ENCODE peak calls at places on chromosomes 11 and 22, in six cellular contexts. M is fibroblast of lung; N is CD4-positive, alpha-beta T cell; F is A549; X is tibial nerve; C is GM06990. R is an unnamed sample.

GRCh38 chr22:32803020-32803758 is 1.7 kb downstream of the TIMP3 start:
- DNase-seq in M (peak; percentile 33), N (no peak), F (no peak), X (no peak), C (no peak), R (no peak)

GRCh38 chr11:27201454-27202302 is 161.1 kb downstream of the BBOX1 start:
- DNase-seq in M (peak; percentile 79), N (no peak), F (peak; percentile 76), X (peak; percentile 77), C (no peak), R (no peak)

GRCh38 chr11:99098751-99099150 is 78.0 kb downstream of the CNTN5 start:
- DNase-seq in M (no peak), N (no peak), F (no peak), X (no peak), C (peak; percentile 12), R (peak; percentile 4)

GRCh38 chr11:120985718-120986569 is 38.0 kb upstream of the TBCEL start:
- DNase-seq in M (peak; percentile 54), N (peak; percentile 4), F (peak; percentile 21), X (no peak), C (peak; percentile 32), R (peak; percentile 63)

GRCh38 chr11:113876074-113876797 is 864 bp upstream of the USP28 start:
- DNase-seq in M (no peak), N (no peak), F (no peak), X (no peak), C (no peak), R (no peak)

GRCh38 chr11:123246749-123247497 is 51.9 kb upstream of the CLMP start:
- DNase-seq in M (peak; percentile 85), N (peak; percentile 72), F (peak; percentile 60), X (peak; percentile 82), C (peak; percentile 68), R (peak; percentile 81)

GRCh38 chr11:126186708-126187481 is 24.6 kb downstream of the RPUSD4 start:
- DNase-seq in M (no peak), N (no peak), F (no peak), X (no peak), C (no peak), R (no peak)

GRCh38 chr22:44661659-44662569 is 40.1 kb upstream of the PRR5 start:
- DNase-seq in M (no peak), N (no peak), F (no peak), X (no peak), C (no peak), R (no peak)

GRCh38 chr11:60852060-60852638 is 3.6 kb downstream of the PTGDR2 start:
- DNase-seq in M (no peak), N (no peak), F (no peak), X (no peak), C (no peak), R (no peak)

GRCh38 chr11:69205125-69205928 is 49.6 kb downstream of the SMIM38 start:
- DNase-seq in M (no peak), N (no peak), F (no peak), X (no peak), C (no peak), R (no peak)

GRCh38 chr11:76574879-76575278 is 95.7 kb downstream of the LRRC32 start:
- DNase-seq in M (no peak), N (no peak), F (no peak), X (no peak), C (no peak), R (no peak)

GRCh38 chr11:73859671-73860070 is 17.0 kb downstream of the COA4 start:
- DNase-seq in M (no peak), N (no peak), F (no peak), X (no peak), C (no peak), R (no peak)

GRCh38 chr11:67307545-67308001 is 4.2 kb downstream of the SSH3 start:
- DNase-seq in M (no peak), N (no peak), F (no peak), X (no peak), C (no peak), R (peak; percentile 13)

GRCh38 chr11:68935066-68935465 is 31.4 kb downstream of the IGHMBP2 start:
- DNase-seq in M (no peak), N (no peak), F (no peak), X (no peak), C (no peak), R (peak; percentile 25)

GRCh38 chr11:122253541-122254317 is 137.7 kb upstream of the BLID start:
- DNase-seq in M (peak; percentile 57), N (no peak), F (no peak), X (no peak), C (no peak), R (no peak)

GRCh38 chr11:90134420-90135003 is at the start of gene NAALAD2:
- DNase-seq in M (peak; percentile 67), N (no peak), F (peak; percentile 2), X (peak; percentile 28), C (peak; percentile 21), R (peak; percentile 6)

GRCh38 chr22:44211946-44212930 is 31.5 kb downstream of the PARVG start:
- DNase-seq in M (peak; percentile 33), N (no peak), F (no peak), X (no peak), C (no peak), R (peak; percentile 10)

GRCh38 chr11:130096823-130097222 is 27.1 kb downstream of the APLP2 start:
- DNase-seq in M (no peak), N (no peak), F (no peak), X (no peak), C (no peak), R (no peak)

GRCh38 chr22:21714784-21715183 is 20.8 kb downstream of the YPEL1 start:
- DNase-seq in M (no peak), N (no peak), F (no peak), X (no peak), C (no peak), R (no peak)

GRCh38 chr11:123431619-123432018 is 1.6 kb downstream of the GRAMD1B start:
- DNase-seq in M (no peak), N (no peak), F (peak; percentile 8), X (no peak), C (no peak), R (no peak)

DNA sequence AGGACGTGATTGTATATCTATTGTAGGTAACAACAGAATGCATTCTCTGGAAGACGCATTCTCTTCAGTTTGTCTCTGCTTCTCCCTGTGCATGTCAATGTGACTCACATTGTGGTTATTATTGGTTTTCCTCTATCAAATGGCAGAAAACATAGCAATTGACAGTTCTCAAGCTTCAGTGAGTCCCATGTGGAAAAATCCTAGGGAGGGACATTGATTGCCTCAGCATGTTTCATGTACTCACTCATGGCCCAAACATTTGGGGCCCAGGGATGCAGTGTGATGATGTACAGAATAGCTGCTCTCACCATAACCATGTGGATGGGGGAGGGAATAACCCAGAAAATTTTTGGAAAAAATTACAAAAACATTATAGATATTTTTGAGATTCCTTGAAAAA is 9.3 kb upstream of the ARL14EP start:
- DNase-seq in M (no peak), N (no peak), F (no peak), X (no peak), C (no peak), R (no peak)
- TF ChIP-seq CTCF in M (no peak), N (no peak), F (no peak), X (no peak), C (no peak), R (no peak)

DNA sequence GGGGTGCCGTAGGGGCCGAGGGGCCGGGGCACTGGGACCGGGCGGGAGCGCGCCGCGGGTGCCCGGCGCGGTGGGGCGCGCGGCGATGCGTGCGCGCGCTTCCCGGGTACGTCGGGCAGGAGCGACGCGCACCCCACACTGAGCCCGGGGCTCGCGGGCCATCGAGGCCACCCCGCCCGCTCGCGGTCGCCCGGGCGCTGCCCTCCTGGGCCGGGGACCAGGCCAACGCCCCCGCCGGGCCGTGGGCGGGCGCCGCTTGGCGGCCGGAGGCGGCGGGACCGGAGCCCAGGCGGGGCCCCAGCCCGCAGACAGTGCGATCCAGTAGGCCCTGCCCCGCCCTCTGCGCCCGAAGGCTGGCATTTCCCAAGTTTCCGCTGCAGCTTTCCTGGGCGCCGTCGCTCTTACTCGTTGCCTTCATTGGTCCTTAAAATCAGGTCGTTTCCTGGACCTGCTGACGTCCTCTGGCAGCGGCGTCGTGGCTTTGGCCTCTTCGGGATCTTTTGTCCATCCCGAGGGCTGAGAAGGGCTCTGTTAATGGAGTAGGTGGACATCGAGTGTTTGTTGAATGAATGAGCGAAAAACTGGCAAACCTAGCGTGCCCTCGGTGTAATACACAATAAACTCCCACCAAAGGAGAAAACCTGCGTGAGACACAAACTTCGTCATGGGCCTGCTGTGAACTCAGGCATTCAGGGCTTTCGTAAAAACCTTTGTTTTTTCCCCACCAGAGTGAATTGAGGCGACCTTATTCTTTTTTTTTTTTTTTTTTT is 638 bp downstream of the PARVA start:
- DNase-seq in M (peak; percentile 79), N (no peak), F (peak; percentile 50), X (peak; percentile 52), C (no peak), R (no peak)
- TF ChIP-seq CTCF in M (no peak), N (no peak), F (peak; percentile 33), X (peak; percentile 31), C (no peak), R (no peak)

DNA sequence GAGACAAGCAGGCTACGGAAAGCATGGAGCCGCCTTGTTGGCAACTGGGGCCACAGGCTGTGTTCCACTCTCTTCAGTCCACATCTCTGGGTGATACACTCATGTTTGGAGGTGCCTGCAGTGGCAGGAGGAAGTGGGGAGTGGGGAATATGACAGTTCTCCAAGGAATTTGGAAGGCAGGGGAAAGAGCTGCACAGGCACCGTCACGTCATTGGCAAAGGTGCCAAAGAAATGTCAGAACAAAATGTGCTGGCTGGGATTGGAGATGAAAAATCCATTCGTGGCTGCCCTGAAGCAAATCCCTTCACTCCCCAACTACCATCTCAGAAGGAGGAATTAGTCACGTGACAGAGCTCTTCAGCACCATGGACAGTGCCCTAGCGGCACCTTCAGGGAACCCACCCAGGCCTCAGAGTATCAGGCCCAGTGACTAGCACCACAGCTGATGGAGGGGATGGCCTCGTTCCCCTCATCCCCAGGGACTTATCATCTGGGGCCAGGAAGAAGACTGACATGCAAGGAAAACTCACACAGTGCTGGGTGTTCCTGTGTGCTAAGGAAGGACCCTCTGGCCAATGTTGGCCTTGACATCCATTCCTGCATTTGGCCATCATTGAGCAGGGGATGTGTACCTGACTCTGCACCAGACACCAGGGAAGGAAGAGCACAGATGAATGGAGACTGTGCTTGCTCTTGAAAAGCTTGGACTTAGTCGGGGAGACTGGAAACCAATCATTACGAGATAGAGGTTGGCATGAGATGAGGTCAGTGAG is 48.5 kb upstream of the PRDM11 start:
- DNase-seq in M (peak; percentile 79), N (peak; percentile 27), F (no peak), X (peak; percentile 73), C (no peak), R (no peak)
- TF ChIP-seq CTCF in M (no peak), N (no peak), F (no peak), X (no peak), C (no peak), R (no peak)

DNA sequence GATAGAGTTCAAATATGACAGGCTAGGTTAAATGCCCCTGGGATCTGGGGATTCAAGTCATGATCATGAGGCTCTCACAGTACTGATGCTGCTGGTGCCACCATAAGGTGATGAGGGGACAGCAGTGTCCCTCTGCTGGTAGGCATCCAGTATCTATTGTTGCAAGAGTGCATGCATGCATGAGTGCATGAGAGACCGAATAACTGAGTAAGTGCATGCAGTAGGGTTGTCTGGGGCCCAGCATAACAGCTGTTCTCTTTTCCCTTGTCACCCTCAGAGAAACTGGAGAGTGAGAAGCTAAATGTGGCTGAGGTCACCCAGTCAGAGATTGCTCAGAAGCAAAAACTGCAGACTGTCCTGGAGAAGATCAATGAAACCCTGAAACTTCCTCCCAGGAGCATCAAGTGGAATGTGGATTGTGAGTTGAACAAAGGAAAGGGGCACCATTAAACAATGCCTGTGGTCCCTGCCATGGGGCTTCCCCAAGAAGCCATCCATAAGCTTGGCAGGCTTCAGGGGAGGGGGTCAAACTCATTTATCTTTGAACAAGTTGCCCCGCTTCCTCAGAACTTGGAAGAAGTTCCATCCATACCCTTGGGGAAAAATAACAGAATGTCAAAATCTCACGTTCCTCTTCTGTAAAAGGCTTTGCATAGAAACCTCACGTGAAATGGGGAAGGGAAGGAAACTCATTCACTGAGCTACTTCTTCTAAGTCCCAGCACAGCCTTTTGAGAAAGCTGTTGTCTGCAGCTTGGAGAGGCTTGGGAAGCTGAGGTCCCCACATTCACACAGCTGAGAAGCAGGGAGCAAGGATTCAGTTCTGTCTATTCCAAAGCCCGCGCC is 119.0 kb downstream of the PARVA start:
- DNase-seq in M (peak; percentile 45), N (no peak), F (no peak), X (no peak), C (no peak), R (no peak)
- TF ChIP-seq CTCF in M (no peak), N (no peak), F (no peak), X (no peak), C (no peak), R (no peak)